ENCODE peak calls at places on chromosome 4, in five cellular contexts. One of them, this sample, is unnamed.

GRCh38 chr4:28469886-28470285 is 1609.2 kb downstream of the STIM2 start:
- DNase-seq in cardiac fibroblast: peak; percentile 10
- DNase-seq in IMR-90: peak; percentile 65
- DNase-seq in H9: no peak
- DNase-seq in Peyer's patch: no peak
- DNase-seq in this sample: no peak

GRCh38 chr4:140291259-140291658 is 82.2 kb upstream of the SCOC start:
- DNase-seq in cardiac fibroblast: no peak
- DNase-seq in IMR-90: peak; percentile 57
- DNase-seq in H9: no peak
- DNase-seq in Peyer's patch: no peak
- DNase-seq in this sample: no peak

GRCh38 chr4:183504930-183505555 is at the start of gene ING2:
- DNase-seq in cardiac fibroblast: no peak
- DNase-seq in IMR-90: no peak
- DNase-seq in H9: no peak
- DNase-seq in Peyer's patch: peak; percentile 85
- DNase-seq in this sample: no peak

GRCh38 chr4:105274504-105274903 is 127.8 kb downstream of the TET2 start:
- DNase-seq in cardiac fibroblast: no peak
- DNase-seq in IMR-90: no peak
- DNase-seq in H9: no peak
- DNase-seq in Peyer's patch: no peak
- DNase-seq in this sample: no peak

GRCh38 chr4:24777528-24777927 is 17.8 kb upstream of the SOD3 start:
- DNase-seq in cardiac fibroblast: peak; percentile 64
- DNase-seq in IMR-90: no peak
- DNase-seq in H9: no peak
- DNase-seq in Peyer's patch: no peak
- DNase-seq in this sample: no peak

GRCh38 chr4:105503484-105503883 is 29.6 kb upstream of the PPA2 start:
- DNase-seq in cardiac fibroblast: no peak
- DNase-seq in IMR-90: no peak
- DNase-seq in H9: no peak
- DNase-seq in Peyer's patch: no peak
- DNase-seq in this sample: no peak

GRCh38 chr4:187103351-187103750 is 379.7 kb upstream of the FAT1 start:
- DNase-seq in cardiac fibroblast: no peak
- DNase-seq in IMR-90: no peak
- DNase-seq in H9: no peak
- DNase-seq in Peyer's patch: no peak
- DNase-seq in this sample: no peak

GRCh38 chr4:130147618-130148017 is 1051.7 kb downstream of the C4orf33 start:
- DNase-seq in cardiac fibroblast: no peak
- DNase-seq in IMR-90: no peak
- DNase-seq in H9: peak; percentile 30
- DNase-seq in Peyer's patch: no peak
- DNase-seq in this sample: no peak

GRCh38 chr4:76637704-76638361 is 202.8 kb downstream of the SHROOM3 start:
- DNase-seq in cardiac fibroblast: no peak
- DNase-seq in IMR-90: peak; percentile 17
- DNase-seq in H9: no peak
- DNase-seq in Peyer's patch: no peak
- DNase-seq in this sample: no peak

GRCh38 chr4:123659759-123660158 is 263.2 kb downstream of the SPRY1 start:
- DNase-seq in cardiac fibroblast: peak; percentile 20
- DNase-seq in IMR-90: no peak
- DNase-seq in H9: no peak
- DNase-seq in Peyer's patch: no peak
- DNase-seq in this sample: no peak

GRCh38 chr4:129545599-129546278 is 449.8 kb downstream of the C4orf33 start:
- DNase-seq in cardiac fibroblast: peak; percentile 95
- DNase-seq in IMR-90: no peak
- DNase-seq in H9: no peak
- DNase-seq in Peyer's patch: no peak
- DNase-seq in this sample: peak; percentile 34

GRCh38 chr4:14650127-14650526 is 352.2 kb upstream of the CPEB2 start:
- DNase-seq in cardiac fibroblast: no peak
- DNase-seq in IMR-90: peak; percentile 1
- DNase-seq in H9: no peak
- DNase-seq in Peyer's patch: no peak
- DNase-seq in this sample: no peak

GRCh38 chr4:1521821-1522361 is 115.6 kb upstream of the NKX1-1 start:
- DNase-seq in cardiac fibroblast: no peak
- DNase-seq in IMR-90: no peak
- DNase-seq in H9: no peak
- DNase-seq in Peyer's patch: no peak
- DNase-seq in this sample: no peak

GRCh38 chr4:183388777-183389176 is 55.7 kb upstream of the CDKN2AIP start:
- DNase-seq in cardiac fibroblast: no peak
- DNase-seq in IMR-90: no peak
- DNase-seq in H9: no peak
- DNase-seq in Peyer's patch: no peak
- DNase-seq in this sample: no peak

GRCh38 chr4:81839347-81840042 is 367.8 kb upstream of the RASGEF1B start:
- DNase-seq in cardiac fibroblast: no peak
- DNase-seq in IMR-90: no peak
- DNase-seq in H9: no peak
- DNase-seq in Peyer's patch: no peak
- DNase-seq in this sample: no peak

GRCh38 chr4:107380836-107381438 is 339.1 kb downstream of the PAPSS1 start:
- DNase-seq in cardiac fibroblast: no peak
- DNase-seq in IMR-90: no peak
- DNase-seq in H9: no peak
- DNase-seq in Peyer's patch: no peak
- DNase-seq in this sample: no peak

GRCh38 chr4:77742054-77742453 is 77.1 kb downstream of the CNOT6L start:
- DNase-seq in cardiac fibroblast: peak; percentile 65
- DNase-seq in IMR-90: peak; percentile 1
- DNase-seq in H9: no peak
- DNase-seq in Peyer's patch: no peak
- DNase-seq in this sample: no peak

GRCh38 chr4:1403591-1404572 is 2.4 kb downstream of the NKX1-1 start:
- DNase-seq in cardiac fibroblast: no peak
- DNase-seq in IMR-90: no peak
- DNase-seq in H9: peak; percentile 50
- DNase-seq in Peyer's patch: no peak
- DNase-seq in this sample: no peak

GRCh38 chr4:92047209-92047877 is 256.4 kb upstream of the GRID2 start:
- DNase-seq in cardiac fibroblast: peak; percentile 92
- DNase-seq in IMR-90: peak; percentile 1
- DNase-seq in H9: no peak
- DNase-seq in Peyer's patch: no peak
- DNase-seq in this sample: no peak
- TF ChIP-seq CTCF in cardiac fibroblast: no peak
- TF ChIP-seq CTCF in IMR-90: peak; percentile 7
- TF ChIP-seq CTCF in H9: peak; percentile 38
- TF ChIP-seq CTCF in Peyer's patch: peak; percentile 47
- TF ChIP-seq CTCF in this sample: no peak

DNA sequence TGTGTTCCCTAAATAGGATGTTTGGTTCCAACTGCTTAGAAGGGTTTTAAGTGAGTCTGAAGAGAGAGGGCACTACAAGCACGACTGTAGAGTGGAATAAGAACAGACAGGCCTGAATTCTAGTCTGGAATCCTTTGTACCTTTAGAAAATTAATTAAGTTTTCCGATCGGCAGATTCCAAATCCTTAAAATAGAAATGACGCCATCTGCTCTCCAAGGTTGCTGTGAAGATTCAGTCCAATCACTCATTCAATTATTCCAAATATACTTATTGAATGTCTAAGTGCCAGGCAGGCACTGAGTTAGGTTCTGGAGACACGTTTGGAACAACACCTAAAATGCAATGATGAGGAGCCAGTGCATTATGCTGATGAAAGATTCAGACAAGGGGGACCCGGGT is 3.8 kb downstream of the HS3ST1 start:
- DNase-seq in cardiac fibroblast: no peak
- DNase-seq in IMR-90: no peak
- DNase-seq in H9: no peak
- DNase-seq in Peyer's patch: no peak
- DNase-seq in this sample: no peak
- TF ChIP-seq CTCF in cardiac fibroblast: no peak
- TF ChIP-seq CTCF in IMR-90: no peak
- TF ChIP-seq CTCF in H9: no peak
- TF ChIP-seq CTCF in Peyer's patch: no peak
- TF ChIP-seq CTCF in this sample: no peak

DNA sequence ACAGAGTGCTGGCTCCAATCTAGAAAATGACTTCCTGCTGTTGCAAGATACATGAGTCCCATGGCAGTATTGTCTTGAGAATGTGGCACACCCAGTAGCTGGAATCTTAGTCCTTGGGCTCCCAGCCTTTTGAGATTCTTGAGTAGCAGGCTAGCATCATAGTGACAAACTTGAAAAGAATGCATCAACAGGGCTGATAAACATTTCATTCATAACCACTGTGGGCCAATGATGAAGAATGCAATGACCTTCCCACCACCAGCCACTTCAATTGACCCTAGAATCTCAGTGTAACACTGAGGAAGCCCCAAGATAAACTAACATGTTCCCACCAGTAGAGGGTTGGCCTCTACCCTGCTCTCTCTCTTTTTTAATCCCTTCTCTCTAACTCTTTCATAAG is 329.3 kb downstream of the GBA3 start:
- DNase-seq in cardiac fibroblast: peak; percentile 37
- DNase-seq in IMR-90: peak; percentile 9
- DNase-seq in H9: no peak
- DNase-seq in Peyer's patch: no peak
- DNase-seq in this sample: no peak
- TF ChIP-seq CTCF in cardiac fibroblast: no peak
- TF ChIP-seq CTCF in IMR-90: no peak
- TF ChIP-seq CTCF in H9: no peak
- TF ChIP-seq CTCF in Peyer's patch: no peak
- TF ChIP-seq CTCF in this sample: no peak

GRCh38 chr4:36189511-36190226 is 54.6 kb downstream of the ARAP2 start:
- DNase-seq in cardiac fibroblast: no peak
- DNase-seq in IMR-90: no peak
- DNase-seq in H9: no peak
- DNase-seq in Peyer's patch: no peak
- DNase-seq in this sample: no peak

GRCh38 chr4:36183232-36183631 is 61.1 kb downstream of the ARAP2 start:
- DNase-seq in cardiac fibroblast: no peak
- DNase-seq in IMR-90: no peak
- DNase-seq in H9: no peak
- DNase-seq in Peyer's patch: no peak
- DNase-seq in this sample: no peak

GRCh38 chr4:36192922-36193321 is 51.4 kb downstream of the ARAP2 start:
- DNase-seq in cardiac fibroblast: no peak
- DNase-seq in IMR-90: no peak
- DNase-seq in H9: no peak
- DNase-seq in Peyer's patch: no peak
- DNase-seq in this sample: no peak

GRCh38 chr4:36183665-36184393 is 60.5 kb downstream of the ARAP2 start:
- DNase-seq in cardiac fibroblast: no peak
- DNase-seq in IMR-90: no peak
- DNase-seq in H9: no peak
- DNase-seq in Peyer's patch: no peak
- DNase-seq in this sample: no peak

GRCh38 chr4:36187723-36188333 is 56.5 kb downstream of the ARAP2 start:
- DNase-seq in cardiac fibroblast: peak; percentile 35
- DNase-seq in IMR-90: peak; percentile 33
- DNase-seq in H9: no peak
- DNase-seq in Peyer's patch: no peak
- DNase-seq in this sample: no peak
- TF ChIP-seq CTCF in cardiac fibroblast: peak; percentile 37
- TF ChIP-seq CTCF in IMR-90: peak; percentile 52
- TF ChIP-seq CTCF in H9: peak; percentile 79
- TF ChIP-seq CTCF in Peyer's patch: peak; percentile 66
- TF ChIP-seq CTCF in this sample: no peak

GRCh38 chr4:125736057-125736456 is 421.3 kb downstream of the FAT4 start:
- DNase-seq in cardiac fibroblast: peak; percentile 71
- DNase-seq in IMR-90: peak; percentile 52
- DNase-seq in H9: no peak
- DNase-seq in Peyer's patch: no peak
- DNase-seq in this sample: no peak

GRCh38 chr4:125744891-125745364 is 430.2 kb downstream of the FAT4 start:
- DNase-seq in cardiac fibroblast: no peak
- DNase-seq in IMR-90: no peak
- DNase-seq in H9: no peak
- DNase-seq in Peyer's patch: no peak
- DNase-seq in this sample: no peak

GRCh38 chr4:125739760-125740159 is 425.0 kb downstream of the FAT4 start:
- DNase-seq in cardiac fibroblast: peak; percentile 89
- DNase-seq in IMR-90: peak; percentile 38
- DNase-seq in H9: no peak
- DNase-seq in Peyer's patch: no peak
- DNase-seq in this sample: no peak

GRCh38 chr4:125741825-125742452 is 427.2 kb downstream of the FAT4 start:
- DNase-seq in cardiac fibroblast: peak; percentile 70
- DNase-seq in IMR-90: peak; percentile 43
- DNase-seq in H9: no peak
- DNase-seq in Peyer's patch: no peak
- DNase-seq in this sample: no peak
- TF ChIP-seq CTCF in cardiac fibroblast: peak; percentile 62
- TF ChIP-seq CTCF in IMR-90: peak; percentile 61
- TF ChIP-seq CTCF in H9: peak; percentile 79
- TF ChIP-seq CTCF in Peyer's patch: peak; percentile 25
- TF ChIP-seq CTCF in this sample: no peak